ENCODE peak calls at places on chromosomes 12 and 14, in nine cellular contexts. P is AG04450, V is epithelial cell of prostate, D is OCI-LY7, E is right lobe of liver, Y is Panc1, C is caudate nucleus, Q is A549, T is GM23338. N is an unnamed sample.

GRCh38 chr14:75428230-75429104 is 645 bp downstream of the JDP2 start:
- DNase-seq in Y (no peak), C (no peak), E (peak; percentile 51), Q (no peak), T (peak; percentile 43), D (peak; percentile 45), P (no peak), V (no peak), N (no peak)

GRCh38 chr12:2856901-2857495 is at the start of gene TEX52:
- DNase-seq in Y (no peak), Q (no peak), P (no peak), T (peak; percentile 87), V (no peak), E (no peak), D (no peak), C (no peak), N (no peak)

GRCh38 chr14:100994082-100994481 is 90.6 kb upstream of the RTL1 start:
- DNase-seq in Q (peak; percentile 25), V (no peak), D (no peak), E (no peak), Y (no peak), C (no peak), T (no peak), P (no peak), N (peak; percentile 51)

GRCh38 chr14:99781853-99782610 is 11.2 kb upstream of the EML1 start:
- DNase-seq in D (no peak), P (no peak), V (no peak), Y (no peak), C (no peak), E (no peak), T (no peak), Q (no peak), N (no peak)

GRCh38 chr12:49949866-49950265 is 671 bp upstream of the AQP2 start:
- DNase-seq in D (no peak), C (no peak), T (no peak), E (no peak), Y (no peak), P (no peak), Q (no peak), V (no peak), N (no peak)

GRCh38 chr14:59707778-59708635 is 131.4 kb upstream of the CCDC175 start:
- DNase-seq in V (no peak), D (no peak), P (no peak), E (peak; percentile 44), Q (no peak), Y (no peak), T (no peak), C (no peak), N (no peak)

GRCh38 chr12:102562836-102563425 is 82.6 kb upstream of the IGF1 start:
- DNase-seq in P (no peak), T (peak; percentile 55), E (no peak), V (no peak), Y (no peak), C (no peak), Q (no peak), D (no peak), N (no peak)

GRCh38 chr12:115661103-115661502 is 616.4 kb downstream of the MED13L start:
- DNase-seq in Y (no peak), T (no peak), C (no peak), Q (no peak), V (no peak), P (no peak), E (no peak), D (no peak), N (no peak)

GRCh38 chr14:94390372-94391086 is 2.1 kb upstream of the SERPINA1 start:
- DNase-seq in T (peak; percentile 24), Y (no peak), C (no peak), Q (no peak), V (peak; percentile 22), P (no peak), E (peak; percentile 96), D (no peak), N (no peak)

GRCh38 chr14:59020382-59020781 is 168.1 kb upstream of the DAAM1 start:
- DNase-seq in T (peak; percentile 52), P (no peak), V (no peak), Y (no peak), Q (peak; percentile 48), C (no peak), D (peak; percentile 26), E (no peak), N (peak; percentile 8)

GRCh38 chr12:6358886-6359285 is 16.5 kb downstream of the SCNN1A start:
- DNase-seq in C (no peak), V (no peak), Q (no peak), E (no peak), P (no peak), D (no peak), T (no peak), Y (no peak), N (no peak)

GRCh38 chr12:6354539-6355393 is 12.9 kb upstream of the TNFRSF1A start:
- DNase-seq in D (no peak), E (no peak), V (no peak), P (no peak), Q (no peak), Y (no peak), C (no peak), T (no peak), N (no peak)

GRCh38 chr12:6356374-6356820 is 14.5 kb upstream of the TNFRSF1A start:
- DNase-seq in Q (no peak), T (no peak), D (peak; percentile 61), Y (no peak), V (no peak), E (no peak), P (no peak), C (no peak), N (no peak)

GRCh38 chr12:6352198-6353173 is 10.6 kb upstream of the TNFRSF1A start:
- DNase-seq in C (no peak), Q (no peak), T (no peak), P (no peak), V (no peak), Y (no peak), E (no peak), D (peak; percentile 35), N (no peak)

DNA sequence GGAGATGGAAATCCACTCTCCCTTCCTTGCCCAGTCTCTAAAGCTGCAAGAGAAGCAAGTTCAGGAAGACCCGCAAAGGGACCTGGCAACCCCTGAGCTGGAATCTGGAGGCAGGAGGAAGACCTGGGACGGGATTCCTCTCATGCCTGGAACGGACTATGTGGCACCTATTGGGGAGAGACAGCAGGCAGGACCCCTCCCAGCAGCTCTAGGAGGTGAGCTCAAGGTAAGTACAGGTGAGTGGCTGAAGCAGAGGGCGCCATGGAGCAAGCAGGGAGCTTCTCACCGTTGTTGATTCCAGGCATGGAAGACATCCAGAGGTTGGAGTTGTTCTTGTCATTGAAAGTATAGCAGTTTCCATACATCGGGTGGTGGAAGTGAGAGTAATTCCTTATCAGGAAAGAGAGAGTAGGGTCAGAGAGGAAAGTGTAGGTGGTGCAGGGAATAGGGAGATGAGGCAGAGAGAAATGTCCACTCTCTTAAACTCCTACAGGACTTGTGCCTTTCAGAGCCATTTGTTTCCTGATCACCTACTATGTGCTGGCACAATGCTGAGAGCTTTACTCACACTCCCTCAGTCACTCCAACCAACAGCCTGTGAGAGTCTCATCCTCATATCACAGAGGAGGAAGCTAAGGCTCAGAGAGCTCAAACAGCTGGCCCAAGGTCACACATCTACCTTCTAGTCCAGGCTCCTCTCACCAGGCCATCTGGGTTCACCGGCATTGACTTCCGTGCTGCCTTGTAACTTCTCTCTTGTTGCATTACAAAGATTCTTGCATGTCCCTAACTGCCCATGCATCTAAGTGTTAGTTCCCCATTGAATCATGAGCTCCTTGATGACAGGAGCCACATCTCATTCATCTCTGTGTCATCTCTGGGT is 13.9 kb upstream of the TNFRSF1A start:
- DNase-seq in E (no peak), Q (no peak), Y (no peak), T (peak; percentile 86), V (no peak), D (peak; percentile 81), P (no peak), C (no peak), N (no peak)
- H3K27ac ChIP-seq in E (no peak overlapping the region), Q (peak overlapping the region; percentile 25), Y (no peak overlapping the region), T (peak overlapping the region; percentile 63), V (no peak overlapping the region), D (peak overlapping the region; percentile 41), P (no peak overlapping the region), C (no peak overlapping the region), N (no peak overlapping the region)

DNA sequence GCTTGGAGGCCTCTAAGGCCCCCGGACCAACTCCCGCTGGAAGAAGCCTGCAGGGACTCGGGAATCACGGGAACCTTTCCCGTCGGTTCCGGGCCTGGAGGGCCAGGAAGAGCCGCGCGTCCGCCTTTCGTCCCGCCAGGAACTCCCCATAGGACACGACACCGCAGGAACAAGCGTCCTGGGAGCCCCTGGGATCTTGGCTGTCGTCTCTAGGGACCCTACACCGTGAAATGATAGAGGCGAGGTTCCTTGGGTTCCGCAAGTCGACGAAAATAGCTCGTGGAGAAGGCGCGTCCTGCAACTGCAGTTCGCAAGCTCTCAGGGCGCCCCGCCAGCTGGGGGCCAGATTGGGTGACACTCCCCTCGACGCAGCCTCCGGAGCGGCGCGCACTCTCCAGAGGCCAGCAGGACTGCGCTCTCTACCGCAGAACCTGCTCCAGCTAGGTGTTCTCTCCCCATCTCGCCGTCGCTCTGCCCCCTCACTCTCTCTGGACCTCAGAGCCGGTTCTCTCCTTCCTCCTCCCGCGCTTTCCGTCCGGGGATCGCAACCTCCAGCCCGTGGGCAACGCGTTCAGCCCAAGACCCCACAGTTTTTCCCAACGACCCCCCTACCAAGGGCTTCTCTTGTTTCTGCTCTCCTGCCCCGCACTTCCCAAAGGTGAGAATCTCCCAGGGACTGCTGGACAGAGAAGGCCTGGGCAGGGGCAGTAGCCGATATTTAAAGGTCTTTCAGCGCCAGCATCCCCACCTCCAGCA is 776 bp downstream of the BMP4 start:
- DNase-seq in E (peak; percentile 51), T (peak; percentile 79), D (no peak), C (no peak), P (no peak), Q (peak; percentile 44), Y (no peak), V (no peak), N (peak; percentile 34)
- H3K27ac ChIP-seq in E (no peak overlapping the region), T (no peak overlapping the region), D (no peak overlapping the region), C (no peak overlapping the region), P (no peak overlapping the region), Q (peak overlapping the region; percentile 81), Y (no peak overlapping the region), V (no peak overlapping the region), N (no peak overlapping the region)

DNA sequence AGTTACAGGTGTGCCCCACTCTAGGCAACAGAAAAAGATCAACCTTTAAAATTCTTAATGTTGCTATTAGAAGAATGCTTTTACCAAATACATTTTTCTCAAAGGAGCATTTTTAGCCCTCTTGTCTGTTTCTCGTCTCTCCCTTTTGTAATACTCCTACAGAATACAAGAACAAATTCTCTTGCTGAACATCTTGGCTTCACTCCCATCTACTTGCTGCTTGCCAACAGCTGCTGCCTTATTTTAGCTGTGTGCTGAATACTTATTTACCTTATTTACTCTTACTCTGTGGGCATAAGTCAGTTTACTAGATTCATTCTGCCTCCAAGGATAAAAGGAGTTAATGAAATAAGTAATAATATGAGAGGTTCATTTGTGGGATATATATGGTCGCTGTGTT is 70.8 kb downstream of the POLR3B start:
- DNase-seq in C (no peak), D (no peak), E (no peak), P (no peak), T (no peak), Y (no peak), V (no peak), Q (no peak), N (peak; percentile 54)
- H3K27ac ChIP-seq in C (peak overlapping the region; percentile 67), D (no peak overlapping the region), E (no peak overlapping the region), P (no peak overlapping the region), T (no peak overlapping the region), Y (no peak overlapping the region), V (no peak overlapping the region), Q (no peak overlapping the region), N (no peak overlapping the region)

DNA sequence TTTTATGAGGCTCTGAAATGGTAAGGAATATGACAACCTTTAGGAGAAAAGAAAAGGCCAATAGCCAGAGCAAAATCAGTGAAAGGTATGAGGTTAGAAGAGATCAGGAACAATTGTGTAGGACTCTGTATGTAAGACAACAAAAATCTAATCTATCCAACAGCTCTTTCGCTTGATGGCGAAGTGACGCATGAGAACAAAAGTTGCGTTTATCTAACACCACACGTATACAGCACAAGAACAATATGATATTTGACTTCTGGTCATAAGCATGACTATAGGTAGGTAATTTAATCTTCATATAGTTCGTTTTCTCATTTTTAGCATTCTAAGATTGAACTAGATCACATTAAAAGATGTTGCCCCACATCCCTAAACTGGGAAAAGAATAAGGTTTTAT is 1.5 kb downstream of the CLECL1 start:
- DNase-seq in Y (no peak), P (no peak), D (peak; percentile 59), C (no peak), Q (no peak), V (no peak), T (no peak), E (no peak), N (no peak)
- H3K27ac ChIP-seq in Y (no peak overlapping the region), P (no peak overlapping the region), D (peak overlapping the region; percentile 99), C (no peak overlapping the region), Q (no peak overlapping the region), V (no peak overlapping the region), T (no peak overlapping the region), E (no peak overlapping the region), N (no peak overlapping the region)